ENCODE peak calls at places on chromosomes 3 and 15, in nine cellular contexts. C is Panc1; U is A549; E is esophagus squamous epithelium; F is spleen; T is pancreas; N is sigmoid colon; D is naive thymus-derived CD4-positive, alpha-beta T cell; Y is heart left ventricle. L is an unnamed sample.

GRCh38 chr3:171163724-171164465 is 137.4 kb upstream of the SLC2A2 start:
- DNase-seq in C (no peak), U (no peak), E (no peak), F (no peak), T (no peak), N (no peak), D (no peak), Y (no peak), L (no peak)

GRCh38 chr3:107841864-107842263 is 249.0 kb downstream of the CD47 start:
- DNase-seq in C (no peak), U (no peak), E (no peak), F (no peak), T (no peak), N (no peak), D (no peak), Y (no peak), L (no peak)

GRCh38 chr3:148379763-148380162 is 317.9 kb upstream of the AGTR1 start:
- DNase-seq in C (peak; percentile 17), U (peak; percentile 79), E (no peak), F (no peak), T (no peak), N (no peak), D (no peak), Y (no peak), L (no peak)

GRCh38 chr3:39096775-39097174 is 10.7 kb downstream of the GORASP1 start:
- DNase-seq in C (no peak), U (no peak), E (no peak), F (no peak), T (peak; percentile 45), N (no peak), D (no peak), Y (no peak), L (peak; percentile 25)

GRCh38 chr3:112378989-112379692 is 46.2 kb downstream of the CD200 start:
- DNase-seq in C (no peak), U (no peak), E (no peak), F (no peak), T (no peak), N (no peak), D (no peak), Y (no peak), L (peak; percentile 65)

GRCh38 chr15:95897651-95898050 is 432.8 kb upstream of the NR2F2 start:
- DNase-seq in C (no peak), U (no peak), E (no peak), F (no peak), T (no peak), N (no peak), D (no peak), Y (no peak), L (no peak)

GRCh38 chr3:21417991-21418390 is 333.0 kb downstream of the ZNF385D start:
- DNase-seq in C (no peak), U (no peak), E (no peak), F (no peak), T (no peak), N (no peak), D (no peak), Y (no peak), L (no peak)

GRCh38 chr3:169094204-169094603 is 569.3 kb downstream of the MECOM start:
- DNase-seq in C (no peak), U (no peak), E (no peak), F (no peak), T (no peak), N (no peak), D (no peak), Y (no peak), L (no peak)

GRCh38 chr15:84863480-84864428 is 20.7 kb upstream of the SLC28A1 start:
- DNase-seq in C (no peak), U (peak; percentile 28), E (no peak), F (no peak), T (no peak), N (no peak), D (no peak), Y (no peak), L (no peak)

GRCh38 chr15:68620721-68621528 is 42.1 kb downstream of the CORO2B start:
- DNase-seq in C (no peak), U (no peak), E (no peak), F (no peak), T (no peak), N (peak; percentile 96), D (no peak), Y (peak; percentile 77), L (peak; percentile 73)

GRCh38 chr3:42686832-42687650 is 1.7 kb downstream of the KLHL40 start:
- DNase-seq in C (no peak), U (no peak), E (no peak), F (peak; percentile 47), T (no peak), N (peak; percentile 41), D (no peak), Y (no peak), L (no peak)

GRCh38 chr3:152374260-152374990 is 105.7 kb downstream of the MBNL1 start:
- DNase-seq in C (no peak), U (peak; percentile 58), E (no peak), F (no peak), T (no peak), N (no peak), D (no peak), Y (no peak), L (no peak)
- H3K4me3 ChIP-seq in C (no peak overlapping the region), U (no peak overlapping the region), E (no peak overlapping the region), F (no peak overlapping the region), T (no peak overlapping the region), N (no peak overlapping the region), D (no peak overlapping the region), Y (no peak overlapping the region), L (no peak overlapping the region)

GRCh38 chr3:157092219-157092618 is 67.7 kb downstream of the CCNL1 start:
- DNase-seq in C (no peak), U (no peak), E (no peak), F (peak; percentile 36), T (no peak), N (no peak), D (no peak), Y (no peak), L (no peak)
- H3K27ac ChIP-seq in C (no peak overlapping the region), U (no peak overlapping the region), E (no peak overlapping the region), F (no peak overlapping the region), T (no peak overlapping the region), N (no peak overlapping the region), D (no peak overlapping the region), Y (peak overlapping the region; percentile 100), L (peak overlapping the region; percentile 99)

GRCh38 chr3:152272771-152273242 is 4.1 kb downstream of the MBNL1 start:
- DNase-seq in C (peak; percentile 41), U (no peak), E (no peak), F (no peak), T (no peak), N (no peak), D (peak; percentile 62), Y (no peak), L (no peak)

GRCh38 chr3:152269423-152270144 is 855 bp downstream of the MBNL1 start:
- DNase-seq in C (peak; percentile 46), U (peak; percentile 54), E (no peak), F (peak; percentile 74), T (peak; percentile 56), N (peak; percentile 91), D (peak; percentile 88), Y (peak; percentile 68), L (peak; percentile 59)

GRCh38 chr3:152270944-152271343 is 2.2 kb downstream of the MBNL1 start:
- DNase-seq in C (no peak), U (no peak), E (no peak), F (no peak), T (no peak), N (no peak), D (no peak), Y (no peak), L (no peak)

GRCh38 chr3:152270145-152270870 is 1.6 kb downstream of the MBNL1 start:
- DNase-seq in C (no peak), U (no peak), E (no peak), F (no peak), T (no peak), N (no peak), D (no peak), Y (no peak), L (no peak)

DNA sequence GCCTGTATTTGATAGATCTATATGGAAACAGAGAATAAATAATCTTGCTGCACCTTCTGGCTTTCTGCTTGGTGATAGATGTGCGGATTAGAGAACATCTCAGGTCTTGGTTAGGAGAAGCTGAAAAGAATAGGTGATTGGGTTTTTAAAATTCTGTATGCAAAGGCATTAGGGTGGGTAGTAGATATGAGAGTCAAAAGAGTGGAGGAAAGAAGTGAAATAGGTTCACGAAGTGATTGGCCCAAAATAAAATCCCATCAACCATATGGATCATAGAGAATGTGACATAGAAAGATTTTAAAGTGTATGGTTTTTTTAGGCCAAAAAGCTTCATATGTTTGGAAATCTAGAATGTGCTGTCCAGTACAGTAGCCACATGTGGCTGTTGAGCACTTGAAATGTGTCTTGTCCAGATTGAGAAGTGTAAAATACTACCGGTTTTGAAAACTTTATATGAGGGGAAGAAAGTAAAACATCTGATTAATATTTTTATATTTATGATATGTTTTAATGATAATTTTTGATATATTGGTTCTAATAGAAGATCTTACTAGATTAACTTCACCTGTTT is 2.8 kb downstream of the MBNL1 start:
- DNase-seq in C (no peak), U (no peak), E (no peak), F (no peak), T (no peak), N (no peak), D (no peak), Y (no peak), L (no peak)
- H3K4me3 ChIP-seq in C (peak overlapping the region; percentile 99), U (peak overlapping the region; percentile 65), E (peak overlapping the region; percentile 94), F (peak overlapping the region; percentile 86), T (no peak overlapping the region), N (peak overlapping the region; percentile 86), D (peak overlapping the region; percentile 77), Y (peak overlapping the region; percentile 87), L (no peak overlapping the region)

GRCh38 chr3:16439163-16439847 is 74.2 kb downstream of the RFTN1 start:
- DNase-seq in C (no peak), U (no peak), E (no peak), F (no peak), T (no peak), N (no peak), D (no peak), Y (no peak), L (no peak)

GRCh38 chr3:16444344-16444743 is 69.2 kb downstream of the RFTN1 start:
- DNase-seq in C (no peak), U (no peak), E (no peak), F (no peak), T (no peak), N (no peak), D (no peak), Y (no peak), L (no peak)

GRCh38 chr3:16442730-16443129 is 70.8 kb downstream of the RFTN1 start:
- DNase-seq in C (no peak), U (no peak), E (no peak), F (no peak), T (no peak), N (no peak), D (no peak), Y (no peak), L (no peak)

GRCh38 chr3:16439848-16440708 is 73.4 kb downstream of the RFTN1 start:
- DNase-seq in C (no peak), U (no peak), E (no peak), F (no peak), T (no peak), N (no peak), D (no peak), Y (no peak), L (no peak)

DNA sequence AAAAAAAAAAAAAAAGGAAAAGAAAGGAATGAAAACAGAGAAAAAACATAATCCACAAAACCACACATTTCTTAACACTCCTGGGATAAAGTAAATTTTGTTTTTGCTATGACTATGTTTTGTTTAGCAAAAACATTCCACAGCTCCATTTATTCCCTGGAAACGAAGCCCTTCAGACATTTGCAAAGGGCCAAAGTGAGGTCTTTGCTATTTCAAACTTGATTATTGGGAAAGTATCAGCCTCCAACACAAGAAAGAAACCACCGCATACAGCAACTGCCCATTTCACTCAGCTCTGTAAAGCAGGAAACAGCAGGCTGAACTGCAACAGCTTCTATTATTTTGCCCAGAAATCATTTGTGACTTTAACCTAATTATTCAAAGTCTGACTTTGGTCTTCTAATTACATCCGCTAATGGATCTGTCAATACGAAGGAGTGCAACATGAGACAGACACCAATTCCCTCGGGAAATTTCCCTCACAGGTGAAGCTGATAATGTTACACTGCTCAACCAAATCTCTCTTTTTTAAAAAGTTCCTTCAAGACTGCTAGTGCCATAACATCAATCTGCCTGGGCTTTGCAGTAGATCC is 72.1 kb downstream of the RFTN1 start:
- DNase-seq in C (no peak), U (no peak), E (no peak), F (no peak), T (no peak), N (no peak), D (no peak), Y (no peak), L (no peak)
- H3K27ac ChIP-seq in C (no peak overlapping the region), U (no peak overlapping the region), E (no peak overlapping the region), F (no peak overlapping the region), T (no peak overlapping the region), N (no peak overlapping the region), D (no peak overlapping the region), Y (no peak overlapping the region), L (no peak overlapping the region)

L was measured in lung.